ENCODE peak calls at places on chromosome 14, in nine cellular contexts. O is cardiac muscle cell, W is psoas muscle, M is dorsolateral prefrontal cortex, X is lower lobe of right lung, L is PC-3, S is GM12865, C is lower leg skin, B is AG09309. D is an unnamed sample.

GRCh38 chr14:43669355-43669754 is 837.7 kb downstream of the FSCB start:
- DNase-seq in M (no peak), S (no peak), B (no peak), C (no peak), O (no peak), W (no peak), L (no peak), X (no peak), D (no peak)

GRCh38 chr14:94470311-94470710 is 5.7 kb downstream of the SERPINA9 start:
- DNase-seq in B (no peak), L (no peak), M (no peak), C (peak; percentile 29), W (no peak), X (no peak), O (no peak), S (no peak), D (no peak)

GRCh38 chr14:68144051-68144681 is 324.6 kb downstream of the RAD51B start:
- DNase-seq in M (no peak), X (no peak), L (no peak), B (no peak), S (no peak), O (peak; percentile 81), W (peak; percentile 49), C (no peak), D (peak; percentile 31)

GRCh38 chr14:47447076-47447475 is 228.3 kb downstream of the MDGA2 start:
- DNase-seq in O (no peak), X (no peak), B (no peak), L (no peak), S (no peak), C (no peak), M (no peak), W (no peak), D (no peak)

GRCh38 chr14:71588028-71588427 is 344.2 kb upstream of the RGS6 start:
- DNase-seq in S (no peak), M (no peak), W (no peak), C (no peak), X (no peak), B (peak; percentile 41), O (peak; percentile 75), L (no peak), D (no peak)

GRCh38 chr14:91115986-91116385 is 2.1 kb downstream of the DGLUCY start:
- DNase-seq in X (no peak), O (no peak), B (no peak), C (no peak), M (no peak), L (peak; percentile 62), W (no peak), S (no peak), D (no peak)

GRCh38 chr14:50846171-50846880 is 15.4 kb upstream of the NIN start:
- DNase-seq in L (peak; percentile 57), O (peak; percentile 69), M (no peak), S (no peak), X (no peak), B (peak; percentile 46), W (no peak), C (no peak), D (no peak)

GRCh38 chr14:99346470-99347080 is 74.6 kb upstream of the BCL11B start:
- DNase-seq in L (no peak), S (no peak), C (no peak), W (no peak), O (no peak), B (no peak), M (no peak), X (no peak), D (no peak)

GRCh38 chr14:78164226-78164853 is 5.8 kb upstream of the NRXN3 start:
- DNase-seq in B (no peak), M (no peak), O (no peak), X (no peak), C (no peak), L (peak; percentile 24), S (peak; percentile 49), W (no peak), D (peak; percentile 31)

GRCh38 chr14:94288610-94289465 is 4.2 kb downstream of the SERPINA10 start:
- DNase-seq in W (no peak), S (no peak), X (no peak), O (no peak), M (no peak), B (no peak), L (no peak), C (no peak), D (no peak)

GRCh38 chr14:99930420-99931274 is 134.6 kb upstream of the EVL start:
- DNase-seq in O (no peak), M (no peak), W (no peak), S (peak; percentile 88), X (no peak), C (peak; percentile 76), L (peak; percentile 41), B (no peak), D (no peak)

GRCh38 chr14:69133206-69134125 is 19.5 kb downstream of the DCAF5 start:
- DNase-seq in O (peak; percentile 85), W (no peak), B (peak; percentile 70), C (no peak), S (no peak), X (no peak), L (peak; percentile 54), M (no peak), D (no peak)

GRCh38 chr14:101072945-101073597 is 169.5 kb upstream of the RTL1 start:
- DNase-seq in S (peak; percentile 44), B (peak; percentile 87), L (peak; percentile 99), M (peak; percentile 80), X (no peak), W (peak; percentile 49), O (peak; percentile 91), C (peak; percentile 76), D (peak; percentile 81)

GRCh38 chr14:30427401-30427800 is 131.6 kb upstream of the G2E3 start:
- DNase-seq in O (no peak), B (no peak), C (no peak), X (no peak), L (no peak), M (no peak), S (no peak), W (no peak), D (no peak)

GRCh38 chr14:89185919-89186849 is 230.8 kb downstream of the FOXN3 start:
- DNase-seq in B (peak; percentile 46), O (peak; percentile 43), S (no peak), L (peak; percentile 97), M (no peak), W (no peak), X (no peak), C (no peak), D (no peak)

GRCh38 chr14:91230363-91231035 is 14.0 kb downstream of the GPR68 start:
- DNase-seq in M (no peak), O (no peak), L (peak; percentile 42), C (no peak), W (no peak), B (no peak), X (no peak), S (peak; percentile 49), D (no peak)

DNA sequence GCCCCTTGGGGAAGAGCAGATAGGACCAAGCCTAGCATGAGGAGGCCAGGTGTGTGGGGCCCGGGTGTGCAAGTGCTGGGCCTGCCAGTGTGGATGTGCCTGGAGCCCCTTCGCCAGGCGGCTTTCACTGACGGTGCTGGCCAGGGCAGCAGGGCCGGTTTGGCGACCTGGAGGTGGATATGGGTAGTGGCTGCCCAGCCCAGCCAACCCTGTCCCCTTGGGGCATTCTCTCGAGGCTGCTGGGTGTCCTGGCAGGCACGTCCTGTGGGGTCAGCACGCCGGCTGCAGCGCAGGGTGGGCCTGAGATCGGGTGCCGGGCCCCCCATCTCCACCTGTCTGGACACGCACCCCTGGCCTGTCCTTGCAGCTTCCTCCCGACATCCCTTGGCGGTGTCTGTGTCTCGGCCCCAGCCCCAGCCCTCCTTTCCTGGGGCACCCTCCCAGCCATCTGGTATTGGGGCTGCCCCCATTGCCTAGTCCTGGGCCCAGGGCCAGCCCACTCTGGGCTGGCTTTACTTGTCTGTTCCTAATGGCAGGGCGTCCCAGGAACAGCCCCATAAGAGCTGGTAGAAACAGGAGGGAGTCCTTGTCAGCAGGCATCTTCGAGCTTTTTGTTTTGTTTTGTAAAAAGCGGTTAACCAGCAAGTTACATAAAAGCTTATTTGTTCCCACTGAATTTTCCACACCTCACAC is 7.2 kb upstream of the CRIP2 start:
- DNase-seq in W (no peak), L (no peak), S (no peak), X (no peak), C (no peak), O (no peak), M (no peak), B (no peak), D (no peak)
- TF ChIP-seq CTCF in W (no peak), L (no peak), S (no peak), X (no peak), C (no peak), O (no peak), M (no peak), B (no peak), D (no peak)

GRCh38 chr14:23460960-23461359 is 8.5 kb upstream of the NGDN start:
- DNase-seq in C (no peak), S (no peak), X (no peak), O (no peak), B (no peak), L (no peak), M (no peak), W (no peak), D (no peak)
- TF ChIP-seq CTCF in C (no peak), S (no peak), X (no peak), O (no peak), B (no peak), L (no peak), M (no peak), W (no peak), D (no peak)

GRCh38 chr14:95611293-95611880 is 74.8 kb upstream of the TCL1B start:
- DNase-seq in M (no peak), W (no peak), X (no peak), O (no peak), L (no peak), B (no peak), S (peak; percentile 47), C (no peak), D (no peak)

GRCh38 chr14:95614335-95614734 is 71.9 kb upstream of the TCL1B start:
- DNase-seq in M (no peak), B (no peak), X (no peak), C (no peak), L (no peak), S (peak; percentile 67), W (no peak), O (no peak), D (no peak)

GRCh38 chr14:95609398-95609990 is 74.6 kb downstream of the GLRX5 start:
- DNase-seq in B (no peak), S (peak; percentile 70), O (peak; percentile 33), C (no peak), L (peak; percentile 56), X (no peak), M (peak; percentile 30), W (no peak), D (no peak)
- TF ChIP-seq CTCF in B (peak; percentile 62), S (peak; percentile 70), O (peak; percentile 62), C (no peak), L (peak; percentile 70), X (peak; percentile 22), M (peak; percentile 62), W (no peak), D (peak; percentile 24)

DNA sequence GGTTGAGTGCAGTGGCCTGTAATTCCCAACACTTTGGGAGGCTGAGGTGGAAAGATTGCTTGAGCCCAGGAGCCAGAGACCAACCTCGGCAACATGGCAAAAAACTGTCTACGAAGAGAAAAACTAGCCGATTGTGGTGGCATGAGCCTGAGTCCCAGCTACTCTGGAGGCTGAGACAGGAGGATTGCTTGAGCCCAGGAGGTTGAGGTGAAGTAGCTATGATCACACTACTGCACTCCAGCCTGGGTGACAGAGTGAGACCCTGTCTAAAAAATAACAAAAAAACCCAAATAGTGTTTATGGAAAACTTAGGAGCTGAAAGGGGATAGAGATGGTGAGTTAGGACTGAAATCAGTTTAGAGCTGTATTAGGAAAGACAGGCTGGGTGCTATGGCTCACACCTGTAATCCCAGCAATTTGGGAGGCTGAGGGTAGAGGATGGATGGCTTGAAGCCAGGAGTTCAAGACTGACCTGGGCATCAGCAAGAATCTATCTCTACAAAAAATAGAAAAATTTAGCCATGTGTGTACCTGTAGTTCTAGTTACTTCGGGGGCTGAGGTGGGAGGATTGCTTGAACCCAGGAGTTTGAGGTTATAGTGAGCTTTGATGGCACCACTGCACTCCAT is 9.7 kb downstream of the PNN start:
- DNase-seq in M (no peak), W (no peak), L (no peak), S (no peak), O (no peak), X (no peak), C (no peak), B (no peak), D (no peak)
- TF ChIP-seq CTCF in M (no peak), W (no peak), L (no peak), S (no peak), O (no peak), X (no peak), C (no peak), B (no peak), D (no peak)